ENCODE peak calls at places on chromosomes 3 and 15, in six cellular contexts. I is sigmoid colon, B is prostate gland, X is HepG2, O is stomach, R is lower leg skin. T is an unnamed sample.

GRCh38 chr15:72203507-72203837 is 5.9 kb upstream of the GRAMD2A start:
- DNase-seq in I (peak), B (peak), X (no peak), O (peak), R (peak), T (no peak)

GRCh38 chr15:66703540-66703941 is 1.5 kb downstream of the SMAD6 start:
- DNase-seq in I (no peak), B (peak), X (no peak), O (peak), R (no peak), T (no peak)

GRCh38 chr3:39435006-39435748 is 28.7 kb downstream of the RPSA start:
- DNase-seq in I (no peak), B (no peak), X (no peak), O (no peak), R (no peak), T (peak)

GRCh38 chr3:161163297-161163696 is 57.8 kb upstream of the NMD3 start:
- DNase-seq in I (no peak), B (no peak), X (peak), O (no peak), R (no peak), T (peak)

GRCh38 chr3:178325330-178325729 is 210.9 kb upstream of the KCNMB2 start:
- DNase-seq in I (no peak), B (no peak), X (no peak), O (no peak), R (no peak), T (no peak)

GRCh38 chr15:20106026-20106425 is 435.6 kb downstream of the GOLGA6L6 start:
- DNase-seq in I (peak), B (no peak), X (no peak), O (peak), R (no peak), T (no peak)

GRCh38 chr3:188526057-188526456 is 372.1 kb downstream of the LPP start:
- DNase-seq in I (peak), B (no peak), X (peak), O (no peak), R (no peak), T (no peak)

GRCh38 chr3:48472673-48472922 is 26.1 kb downstream of the ATRIP start:
- DNase-seq in I (no peak), B (no peak), X (no peak), O (no peak), R (no peak), T (peak)

GRCh38 chr3:111509308-111509707 is 32.7 kb upstream of the CD96 start:
- DNase-seq in I (no peak), B (no peak), X (no peak), O (no peak), R (no peak), T (no peak)

GRCh38 chr3:65619391-65620298 is 419.1 kb downstream of the MAGI1 start:
- DNase-seq in I (no peak), B (no peak), X (no peak), O (no peak), R (no peak), T (no peak)

GRCh38 chr15:44883219-44883900 is 73.1 kb upstream of the TERB2 start:
- DNase-seq in I (no peak), B (no peak), X (no peak), O (no peak), R (no peak), T (no peak)

GRCh38 chr3:19799115-19799514 is 134.9 kb downstream of the EFHB start:
- DNase-seq in I (no peak), B (no peak), X (no peak), O (no peak), R (no peak), T (no peak)

GRCh38 chr3:102032491-102033383 is 183.4 kb downstream of the NFKBIZ start:
- DNase-seq in I (no peak), B (no peak), X (no peak), O (no peak), R (no peak), T (no peak)

GRCh38 chr3:194280777-194281176 is 70.4 kb downstream of the CPN2 start:
- DNase-seq in I (peak), B (no peak), X (no peak), O (no peak), R (no peak), T (no peak)

GRCh38 chr3:38421679-38422336 is 31.9 kb upstream of the ACVR2B start:
- DNase-seq in I (no peak), B (no peak), X (no peak), O (no peak), R (no peak), T (no peak)

GRCh38 chr15:99736702-99737101 is 3.5 kb upstream of the LYSMD4 start:
- DNase-seq in I (no peak), B (no peak), X (no peak), O (no peak), R (no peak), T (no peak)
- TF ChIP-seq POLR2A in I (no peak), B (no peak), X (no peak), O (no peak), R (no peak), T (no peak)

GRCh38 chr3:44762690-44763089 is 1.1 kb downstream of the KIF15 start:
- DNase-seq in I (no peak), B (no peak), X (no peak), O (no peak), R (no peak), T (no peak)

GRCh38 chr3:44762170-44762677 is 630 bp downstream of the KIF15 start:
- DNase-seq in I (no peak), B (no peak), X (no peak), O (no peak), R (no peak), T (no peak)

GRCh38 chr3:44764248-44764647 is 2.7 kb downstream of the KIF15 start:
- DNase-seq in I (no peak), B (no peak), X (no peak), O (no peak), R (no peak), T (no peak)

DNA sequence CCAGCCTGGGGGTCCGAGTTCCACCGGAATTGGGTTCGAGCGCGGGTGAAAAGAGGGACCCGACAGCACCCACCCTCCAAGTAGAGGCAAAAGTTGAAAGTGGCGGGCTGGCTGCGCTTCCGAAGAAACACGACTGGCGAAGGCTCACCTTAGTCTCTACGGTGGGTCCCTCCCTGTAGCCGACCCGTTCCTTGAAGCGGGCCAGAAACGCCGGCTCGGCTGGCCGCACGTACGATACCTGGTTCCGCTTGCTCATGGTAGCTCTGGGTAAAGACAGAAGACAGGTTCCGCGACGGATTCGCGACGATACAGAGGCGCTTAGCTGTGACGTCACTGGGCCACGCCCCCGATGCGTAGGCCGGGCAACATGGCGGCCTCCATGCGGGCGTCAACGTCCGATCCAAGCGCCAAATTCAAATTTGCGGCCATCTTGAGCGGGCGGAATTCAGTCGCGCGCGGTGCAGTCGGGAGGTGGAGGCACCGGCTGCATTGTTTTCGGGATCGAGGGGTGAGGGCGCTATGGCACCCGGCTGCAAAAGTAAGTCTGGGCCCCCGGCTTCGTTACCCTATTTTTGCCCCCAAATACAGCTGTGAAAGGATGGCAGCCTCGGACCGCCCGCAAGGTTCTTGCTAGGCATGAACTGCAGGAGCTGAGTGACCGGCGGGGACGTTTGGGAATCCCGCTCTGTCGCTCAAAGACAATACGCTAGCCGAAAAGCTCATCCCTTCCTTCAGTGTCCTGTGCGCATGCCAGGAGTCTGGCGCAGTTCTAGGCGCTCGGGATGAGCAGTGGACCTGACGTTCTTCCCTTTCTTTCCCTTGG is at the start of the genes KIAA1143 and KIF15:
- DNase-seq in I (peak), B (peak), X (peak), O (peak), R (peak), T (peak)
- TF ChIP-seq POLR2A in I (peak), B (peak), X (peak), O (no peak), R (no peak), T (peak)

GRCh38 chr15:84833447-84833846 is 16.3 kb downstream of the ALPK3 start:
- DNase-seq in I (no peak), B (no peak), X (no peak), O (no peak), R (no peak), T (no peak)
- TF ChIP-seq POLR2A in I (no peak), B (no peak), X (no peak), O (no peak), R (no peak), T (no peak)

GRCh38 chr3:53665606-53666005 is 171.2 kb downstream of the CACNA1D start:
- DNase-seq in I (no peak), B (no peak), X (no peak), O (no peak), R (no peak), T (no peak)

GRCh38 chr3:53672987-53673386 is 173.2 kb downstream of the CHDH start:
- DNase-seq in I (no peak), B (no peak), X (no peak), O (no peak), R (no peak), T (no peak)

GRCh38 chr3:53666026-53666425 is 171.6 kb downstream of the CACNA1D start:
- DNase-seq in I (no peak), B (no peak), X (no peak), O (no peak), R (no peak), T (no peak)

GRCh38 chr3:53671192-53672021 is 174.8 kb downstream of the CHDH start:
- DNase-seq in I (no peak), B (no peak), X (no peak), O (no peak), R (no peak), T (no peak)

DNA sequence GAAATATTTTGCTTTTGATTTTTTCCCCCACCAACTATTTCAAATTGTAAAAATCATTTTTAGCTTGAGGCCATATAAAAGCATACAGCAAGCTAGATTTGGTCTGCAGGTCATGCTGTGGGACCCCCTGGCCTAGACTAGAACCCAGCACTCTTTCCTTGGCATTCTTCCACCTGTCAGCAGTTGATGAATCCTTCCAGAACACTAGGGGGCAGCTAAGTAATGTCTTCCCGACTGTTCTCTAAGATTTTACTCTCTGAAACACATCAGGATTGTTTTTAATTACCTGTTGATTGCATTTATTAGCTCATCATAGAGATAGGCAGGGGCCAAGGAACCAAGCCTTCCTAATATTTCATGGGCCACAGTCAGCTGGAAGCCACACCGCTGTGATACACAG is 174.5 kb downstream of the CACNA1D start:
- DNase-seq in I (no peak), B (no peak), X (no peak), O (no peak), R (no peak), T (no peak)
- TF ChIP-seq POLR2A in I (no peak), B (no peak), X (no peak), O (no peak), R (no peak), T (no peak)

T was measured in H54.